ENCODE peak calls at places on chromosomes 13 and 19, in seven cellular contexts. L, O, R, A, J, P and N are unnamed samples.

GRCh38 chr19:48543121-48543710 is 8.8 kb upstream of the SULT2B1 start:
- DNase-seq in L (no peak), O (peak; percentile 11), R (no peak), A (peak; percentile 88), J (peak; percentile 52), P (peak; percentile 100), N (peak; percentile 62)

GRCh38 chr13:99757756-99758464 is 213.7 kb downstream of the ZIC5 start:
- DNase-seq in L (no peak), O (no peak), R (no peak), A (no peak), J (no peak), P (no peak), N (no peak)

GRCh38 chr19:52748336-52748950 is 13.6 kb upstream of the ZNF611 start:
- DNase-seq in L (peak; percentile 7), O (peak; percentile 65), R (no peak), A (peak; percentile 18), J (no peak), P (peak; percentile 48), N (peak; percentile 69)

GRCh38 chr13:50030315-50030714 is 15.1 kb downstream of the KCNRG start:
- DNase-seq in L (no peak), O (no peak), R (no peak), A (no peak), J (no peak), P (no peak), N (no peak)

GRCh38 chr19:33192010-33192409 is 2.1 kb upstream of the LRP3 start:
- DNase-seq in L (no peak), O (no peak), R (no peak), A (no peak), J (no peak), P (no peak), N (no peak)

GRCh38 chr19:35856001-35856400 is 710 bp upstream of the KIRREL2 start:
- DNase-seq in L (peak; percentile 34), O (no peak), R (no peak), A (no peak), J (no peak), P (no peak), N (no peak)

GRCh38 chr13:95355491-95355890 is 54.2 kb upstream of the ABCC4 start:
- DNase-seq in L (no peak), O (peak; percentile 5), R (no peak), A (no peak), J (peak; percentile 29), P (peak; percentile 19), N (no peak)

GRCh38 chr19:48190288-48191284 is 20.1 kb downstream of the ZSWIM9 start:
- DNase-seq in L (peak; percentile 42), O (peak; percentile 56), R (no peak), A (peak; percentile 79), J (peak; percentile 51), P (peak; percentile 46), N (peak; percentile 76)

GRCh38 chr13:29954082-29955043 is 103.9 kb upstream of the UBL3 start:
- DNase-seq in L (no peak), O (no peak), R (no peak), A (no peak), J (no peak), P (no peak), N (peak; percentile 10)

GRCh38 chr13:28494861-28495585 is at the start of gene FLT1:
- DNase-seq in L (peak; percentile 96), O (no peak), R (no peak), A (no peak), J (no peak), P (no peak), N (peak; percentile 96)

GRCh38 chr19:38213911-38214625 is 10.0 kb downstream of the DPF1 start:
- DNase-seq in L (no peak), O (peak; percentile 29), R (no peak), A (no peak), J (peak; percentile 95), P (peak; percentile 86), N (peak; percentile 77)

GRCh38 chr13:30892966-30893365 is 13.1 kb upstream of the MEDAG start:
- DNase-seq in L (peak; percentile 76), O (peak; percentile 45), R (no peak), A (no peak), J (peak; percentile 21), P (peak; percentile 88), N (peak; percentile 19)

GRCh38 chr19:48498922-48499321 is 12.7 kb downstream of the LMTK3 start:
- DNase-seq in L (no peak), O (no peak), R (no peak), A (no peak), J (no peak), P (no peak), N (no peak)

GRCh38 chr19:18317998-18318800 is 4.7 kb downstream of the LSM4 start:
- DNase-seq in L (peak; percentile 67), O (no peak), R (no peak), A (no peak), J (no peak), P (no peak), N (peak; percentile 79)

GRCh38 chr19:1830978-1831377 is 17.3 kb downstream of the REXO1 start:
- DNase-seq in L (no peak), O (no peak), R (no peak), A (no peak), J (no peak), P (no peak), N (no peak)

GRCh38 chr13:50236898-50237318 is 221.7 kb downstream of the KCNRG start:
- DNase-seq in L (no peak), O (no peak), R (no peak), A (no peak), J (no peak), P (no peak), N (no peak)

GRCh38 chr19:45670670-45671453 is 2.8 kb downstream of the GIPR start:
- DNase-seq in L (peak; percentile 89), O (peak; percentile 72), R (no peak), A (peak; percentile 93), J (no peak), P (peak; percentile 98), N (peak; percentile 90)

GRCh38 chr19:46753420-46754155 is 7.3 kb upstream of the STRN4 start:
- DNase-seq in L (peak; percentile 64), O (no peak), R (no peak), A (no peak), J (no peak), P (peak; percentile 77), N (no peak)

GRCh38 chr13:73737214-73737613 is 397.0 kb downstream of the KLF12 start:
- DNase-seq in L (no peak), O (no peak), R (no peak), A (no peak), J (no peak), P (no peak), N (no peak)

GRCh38 chr19:1438933-1439358 is 750 bp downstream of the RPS15 start:
- DNase-seq in L (no peak), O (no peak), R (no peak), A (no peak), J (no peak), P (no peak), N (no peak)

GRCh38 chr13:29361716-29362115 is 233.8 kb downstream of the SLC7A1 start:
- DNase-seq in L (no peak), O (no peak), R (no peak), A (no peak), J (no peak), P (no peak), N (peak; percentile 70)

GRCh38 chr19:16193466-16193865 is 4.2 kb upstream of the AP1M1 start:
- DNase-seq in L (no peak), O (no peak), R (no peak), A (no peak), J (no peak), P (no peak), N (no peak)

GRCh38 chr13:98172570-98173405 is 4.3 kb downstream of the RNF113B start:
- DNase-seq in L (no peak), O (peak; percentile 49), R (no peak), A (no peak), J (no peak), P (no peak), N (peak; percentile 56)

GRCh38 chr19:12996542-12997094 is 1.3 kb downstream of the NFIX start:
- DNase-seq in L (no peak), O (peak; percentile 43), R (no peak), A (no peak), J (no peak), P (peak; percentile 33), N (peak; percentile 10)

GRCh38 chr19:19064811-19065745 is 1.3 kb downstream of the SLC25A42 start:
- DNase-seq in L (no peak), O (no peak), R (no peak), A (peak; percentile 14), J (no peak), P (no peak), N (peak; percentile 52)

GRCh38 chr13:32086366-32086765 is 54.8 kb downstream of the FRY start:
- DNase-seq in L (no peak), O (peak; percentile 15), R (peak; percentile 30), A (no peak), J (no peak), P (no peak), N (no peak)

GRCh38 chr19:40803857-40804782 is 5.1 kb downstream of the EGLN2 start:
- DNase-seq in L (no peak), O (no peak), R (no peak), A (no peak), J (no peak), P (peak; percentile 80), N (no peak)

GRCh38 chr13:29886446-29886845 is 36.0 kb upstream of the UBL3 start:
- DNase-seq in L (no peak), O (no peak), R (no peak), A (no peak), J (no peak), P (no peak), N (no peak)

GRCh38 chr19:15544283-15544682 is 36.0 kb downstream of the CYP4F22 start:
- DNase-seq in L (no peak), O (no peak), R (no peak), A (no peak), J (no peak), P (no peak), N (no peak)

GRCh38 chr13:102707465-102707864 is 12.6 kb upstream of the METTL21C start:
- DNase-seq in L (no peak), O (peak; percentile 92), R (peak; percentile 89), A (peak; percentile 85), J (peak; percentile 21), P (peak; percentile 43), N (peak; percentile 44)

GRCh38 chr19:54160182-54160811 is 776 bp upstream of the LENG1 start:
- DNase-seq in L (no peak), O (no peak), R (no peak), A (peak; percentile 13), J (no peak), P (peak; percentile 71), N (no peak)

GRCh38 chr13:57437587-57437986 is 194.0 kb upstream of the PCDH17 start:
- DNase-seq in L (no peak), O (no peak), R (no peak), A (no peak), J (no peak), P (no peak), N (no peak)

GRCh38 chr13:99228737-99229691 is 28.4 kb downstream of the UBAC2 start:
- DNase-seq in L (no peak), O (peak; percentile 36), R (peak; percentile 70), A (peak; percentile 53), J (peak; percentile 33), P (no peak), N (peak; percentile 44)

GRCh38 chr13:54433511-54434206 is 1405.0 kb downstream of the OLFM4 start:
- DNase-seq in L (no peak), O (no peak), R (no peak), A (no peak), J (no peak), P (peak; percentile 36), N (no peak)

GRCh38 chr19:47275866-47276461 is 1.3 kb downstream of the INAFM1 start:
- DNase-seq in L (no peak), O (peak; percentile 42), R (no peak), A (no peak), J (no peak), P (no peak), N (no peak)

GRCh38 chr19:6108721-6109633 is 1.3 kb downstream of the RFX2 start:
- DNase-seq in L (peak; percentile 20), O (peak; percentile 69), R (no peak), A (peak; percentile 31), J (no peak), P (peak; percentile 29), N (peak; percentile 35)

GRCh38 chr13:47990920-47991466 is 10.1 kb downstream of the SUCLA2 start:
- DNase-seq in L (no peak), O (no peak), R (no peak), A (no peak), J (no peak), P (no peak), N (no peak)

GRCh38 chr13:73522937-73523336 is 464.1 kb downstream of the KLF5 start:
- DNase-seq in L (no peak), O (no peak), R (no peak), A (no peak), J (no peak), P (no peak), N (no peak)